ENCODE peak calls at places on chromosomes 7 and 10, in seven cellular contexts. R is fibroblast of lung, O is GM23338, L is OCI-LY7, Q is HCT116, P is trophoblast cell, Z is mammary epithelial cell. D is an unnamed sample.

GRCh38 chr7:86814980-86815379 is 171.3 kb downstream of the GRM3 start:
- DNase-seq in R (no peak), O (peak), Z (no peak), Q (peak), P (peak), L (peak), D (no peak)

GRCh38 chr7:25669954-25670841 is 441.9 kb upstream of the NPVF start:
- DNase-seq in O (no peak), L (no peak), Q (no peak), Z (no peak), R (no peak), P (no peak), D (no peak)

GRCh38 chr10:17026686-17027485 is 102.7 kb downstream of the CUBN start:
- DNase-seq in Q (no peak), O (no peak), L (no peak), Z (peak), R (peak), P (peak), D (peak)

GRCh38 chr7:3008386-3008785 is 35.3 kb downstream of the CARD11 start:
- DNase-seq in L (no peak), Q (no peak), R (no peak), Z (no peak), O (no peak), P (no peak), D (no peak)

GRCh38 chr10:51800725-51801455 is 101.5 kb upstream of the CSTF2T start:
- DNase-seq in O (no peak), R (no peak), L (no peak), P (no peak), Z (no peak), Q (no peak), D (no peak)

GRCh38 chr10:28137907-28138880 is 139.3 kb upstream of the ODAD2 start:
- DNase-seq in O (no peak), P (peak), L (no peak), Z (peak), R (peak), Q (peak), D (no peak)

GRCh38 chr7:129072410-129073063 is 17.6 kb upstream of the TNPO3 start:
- DNase-seq in P (peak), Z (no peak), R (no peak), L (no peak), Q (no peak), O (no peak), D (no peak)

GRCh38 chr10:79026806-79027146 is 42.0 kb upstream of the ZMIZ1 start:
- DNase-seq in Z (no peak), L (no peak), Q (no peak), R (no peak), P (no peak), O (no peak), D (peak)

GRCh38 chr7:155038335-155038734 is 31.8 kb upstream of the HTR5A start:
- DNase-seq in Z (no peak), P (no peak), O (no peak), L (no peak), Q (no peak), R (no peak), D (no peak)

GRCh38 chr7:70553364-70553763 is 578.6 kb upstream of the GALNT17 start:
- DNase-seq in Q (no peak), P (no peak), Z (no peak), R (peak), O (no peak), L (no peak), D (no peak)

GRCh38 chr7:118153551-118154177 is 30.3 kb upstream of the LSM8 start:
- DNase-seq in L (peak), O (peak), R (peak), P (peak), Q (peak), Z (peak), D (no peak)

GRCh38 chr10:112711366-112711765 is 238.7 kb upstream of the TCF7L2 start:
- DNase-seq in L (no peak), O (no peak), Q (no peak), R (peak), Z (no peak), P (peak), D (peak)

DNA sequence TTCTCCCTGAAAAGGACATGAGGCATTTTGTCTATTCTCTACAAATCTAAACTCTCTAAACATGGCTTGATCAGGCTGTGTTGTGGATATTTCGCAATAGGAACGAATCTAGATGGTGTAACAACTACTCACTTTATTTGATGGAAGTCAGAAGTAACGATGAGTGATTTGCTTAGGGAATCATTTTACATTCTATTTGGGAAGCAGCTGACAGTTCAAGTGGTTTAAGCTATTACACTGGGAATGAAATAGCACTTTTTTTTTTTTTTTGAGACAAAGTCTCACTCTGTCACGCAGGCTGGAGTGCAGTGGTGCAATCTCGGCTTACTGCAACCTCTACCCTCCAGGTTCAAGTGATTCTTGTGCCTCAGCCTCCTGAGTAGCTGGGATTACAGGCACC is 44.1 kb downstream of the NPY start:
- DNase-seq in Z (no peak), P (no peak), R (no peak), O (no peak), Q (no peak), L (no peak), D (no peak)
- H2AFZ ChIP-seq in Z (no peak), P (no peak), R (no peak), O (no peak), Q (no peak), L (peak), D (no peak)

GRCh38 chr10:14385591-14386201 is 55.0 kb upstream of the FRMD4A start:
- DNase-seq in P (no peak), Z (no peak), Q (no peak), R (no peak), O (no peak), L (no peak), D (no peak)
- H3K4me2 ChIP-seq in P (no peak), Z (no peak), Q (no peak), R (no peak), O (no peak), L (no peak), D (peak)

DNA sequence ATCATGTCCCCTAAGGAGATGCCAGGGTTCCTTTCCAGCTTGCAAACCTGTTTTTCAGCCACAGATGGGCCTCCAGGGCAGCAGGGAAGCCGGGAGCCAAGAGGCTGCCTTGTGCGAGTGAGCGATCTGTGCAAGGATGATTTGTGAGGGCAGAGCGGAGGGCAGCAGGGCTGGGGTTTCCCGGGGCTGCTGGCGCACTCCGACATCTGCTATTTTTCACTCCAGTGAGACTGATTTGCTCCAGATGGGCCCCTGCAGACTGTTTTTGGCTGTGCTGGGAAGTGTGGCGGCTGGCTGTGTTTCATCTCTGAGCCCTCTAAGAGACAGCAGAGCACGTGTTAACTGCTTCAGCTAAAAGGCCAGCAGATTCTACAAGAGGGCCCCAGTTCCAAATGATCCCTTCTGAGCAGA is 466.2 kb downstream of the TYW1 start:
- DNase-seq in O (no peak), R (peak), Q (no peak), L (no peak), Z (no peak), P (no peak), D (no peak)
- H2AFZ ChIP-seq in O (no peak), R (no peak), Q (no peak), L (no peak), Z (no peak), P (no peak), D (no peak)

GRCh38 chr7:134772401-134772800 is 7.0 kb upstream of the CALD1 start:
- DNase-seq in Q (no peak), O (no peak), Z (no peak), P (no peak), L (no peak), R (no peak), D (no peak)
- H3K4me2 ChIP-seq in Q (no peak), O (no peak), Z (no peak), P (no peak), L (no peak), R (no peak), D (no peak)

GRCh38 chr7:101094791-101095375 is 9.6 kb downstream of the TRIM56 start:
- DNase-seq in Q (no peak), O (peak), P (peak), L (no peak), R (peak), Z (no peak), D (peak)
- H2AFZ ChIP-seq in Q (no peak), O (no peak), P (no peak), L (no peak), R (no peak), Z (no peak), D (no peak)

GRCh38 chr7:22331704-22332103 is 25.2 kb downstream of the RAPGEF5 start:
- DNase-seq in O (no peak), R (no peak), P (no peak), Z (no peak), L (no peak), Q (no peak), D (no peak)

GRCh38 chr7:22333680-22334141 is 23.2 kb downstream of the RAPGEF5 start:
- DNase-seq in O (no peak), R (no peak), L (no peak), Q (no peak), Z (no peak), P (no peak), D (no peak)

GRCh38 chr7:22332481-22332880 is 24.5 kb downstream of the RAPGEF5 start:
- DNase-seq in P (no peak), L (peak), O (no peak), R (no peak), Z (no peak), Q (no peak), D (no peak)

GRCh38 chr7:22329816-22330524 is 27.0 kb downstream of the RAPGEF5 start:
- DNase-seq in L (no peak), Q (no peak), Z (no peak), P (no peak), R (no peak), O (no peak), D (no peak)

GRCh38 chr7:22330903-22331302 is 26.1 kb downstream of the RAPGEF5 start:
- DNase-seq in R (no peak), Z (no peak), O (no peak), P (no peak), L (no peak), Q (no peak), D (no peak)
- H3K4me2 ChIP-seq in R (no peak), Z (no peak), O (no peak), P (no peak), L (no peak), Q (no peak), D (no peak)

D was measured in osteoblast.